ENCODE peak calls at places on chromosomes 4 and X, in six cellular contexts. V is body of pancreas; U is HCT116; L is GM13976; O is CD8-positive, alpha-beta T cell; C is HepG2. T is an unnamed sample.

GRCh38 chr4:173525118-173526033 is 4.7 kb downstream of the HAND2 start:
- DNase-seq in U (no peak), L (no peak), V (no peak), O (no peak), C (no peak), T (no peak)

GRCh38 chr4:169582706-169583105 is 29.7 kb downstream of the NEK1 start:
- DNase-seq in U (no peak), L (no peak), V (no peak), O (no peak), C (no peak), T (no peak)

GRCh38 chrX:153488231-153488914 is 6.4 kb upstream of the BGN start:
- DNase-seq in L (no peak), C (peak), V (no peak), O (no peak), U (no peak), T (peak)

GRCh38 chr4:83993774-83994173 is 457.9 kb downstream of the GPAT3 start:
- DNase-seq in V (no peak), U (no peak), L (no peak), O (no peak), C (no peak), T (no peak)

GRCh38 chr4:76208005-76208765 is 5.4 kb downstream of the SCARB2 start:
- DNase-seq in O (no peak), U (no peak), L (no peak), C (peak), V (peak), T (peak)

GRCh38 chr4:19566041-19566440 is 685.7 kb upstream of the SLIT2 start:
- DNase-seq in V (no peak), O (no peak), L (no peak), C (no peak), U (no peak), T (no peak)

GRCh38 chr4:82802906-82803305 is 4.3 kb upstream of the SCD5 start:
- DNase-seq in L (no peak), O (no peak), V (no peak), U (no peak), C (no peak), T (no peak)

GRCh38 chr4:104743141-104743748 is 248.6 kb upstream of the CXXC4 start:
- DNase-seq in O (no peak), C (no peak), V (no peak), L (peak), U (no peak), T (no peak)

GRCh38 chrX:33183366-33183765 is 28.0 kb downstream of the DMD start:
- DNase-seq in V (peak), L (no peak), O (no peak), C (no peak), U (no peak), T (peak)

GRCh38 chr4:1417522-1418390 is 11.5 kb upstream of the NKX1-1 start:
- DNase-seq in U (no peak), C (peak), O (no peak), L (no peak), V (no peak), T (peak)

GRCh38 chrX:41923925-41924693 is 755 bp upstream of the CASK start:
- DNase-seq in L (peak), C (no peak), O (peak), U (peak), V (peak), T (peak)

GRCh38 chrX:66633541-66633940 is 5.3 kb downstream of the EDA2R start:
- DNase-seq in U (no peak), C (no peak), V (no peak), L (no peak), O (no peak), T (no peak)

GRCh38 chr4:156958276-156959074 is 13.1 kb downstream of the PDGFC start:
- DNase-seq in L (no peak), C (no peak), O (no peak), U (no peak), V (no peak), T (no peak)

GRCh38 chr4:111266937-111267336 is 644.1 kb upstream of the PITX2 start:
- DNase-seq in V (no peak), U (no peak), O (no peak), L (no peak), C (no peak), T (no peak)

GRCh38 chr4:65521666-65522065 is 148.6 kb downstream of the EPHA5 start:
- DNase-seq in L (no peak), C (no peak), U (no peak), O (no peak), V (no peak), T (no peak)

GRCh38 chrX:39439910-39440733 is 638.9 kb downstream of the MID1IP1 start:
- DNase-seq in C (no peak), U (no peak), V (no peak), L (peak), O (no peak), T (no peak)

GRCh38 chrX:24282381-24283121 is 31.3 kb downstream of the SUPT20HL2 start:
- DNase-seq in U (no peak), L (no peak), C (no peak), O (no peak), V (peak), T (peak)

GRCh38 chr4:123073650-123074049 is 151.3 kb upstream of the NUDT6 start:
- DNase-seq in C (no peak), V (no peak), L (no peak), U (no peak), O (no peak), T (no peak)

GRCh38 chr4:183906736-183907651 is 1.9 kb downstream of the STOX2 start:
- DNase-seq in O (no peak), C (no peak), U (no peak), L (no peak), V (peak), T (peak)

GRCh38 chr4:74054483-74055032 is 16.1 kb upstream of the CXCL3 start:
- DNase-seq in C (no peak), L (no peak), O (no peak), V (no peak), U (no peak), T (no peak)

GRCh38 chr4:13528823-13529129 is 15.5 kb downstream of the NKX3-2 start:
- DNase-seq in V (no peak), U (no peak), C (no peak), L (peak), O (no peak), T (no peak)

GRCh38 chr4:55397521-55398321 is 2.0 kb downstream of the TMEM165 start:
- DNase-seq in O (no peak), C (no peak), V (no peak), L (no peak), U (no peak), T (no peak)

GRCh38 chr4:152773953-152774352 is 5.6 kb downstream of the TIGD4 start:
- DNase-seq in U (no peak), L (no peak), O (no peak), C (no peak), V (no peak), T (no peak)

GRCh38 chrX:132958086-132958703 is at the start of gene HS6ST2:
- DNase-seq in L (no peak), C (no peak), V (peak), U (peak), O (no peak), T (no peak)

GRCh38 chr4:39044947-39045734 is 12.9 kb upstream of the TMEM156 start:
- DNase-seq in V (peak), O (peak), U (no peak), L (peak), C (no peak), T (peak)

GRCh38 chrX:38215141-38215540 is 5.5 kb downstream of the SRPX start:
- DNase-seq in O (no peak), U (no peak), V (no peak), L (no peak), C (no peak), T (no peak)

GRCh38 chrX:20513185-20513584 is 246.5 kb upstream of the RPS6KA3 start:
- DNase-seq in O (no peak), V (no peak), U (no peak), C (no peak), L (no peak), T (no peak)

GRCh38 chr4:161714022-161714751 is 449.6 kb downstream of the FSTL5 start:
- DNase-seq in L (no peak), U (peak), C (no peak), O (no peak), V (no peak), T (no peak)

GRCh38 chrX:102835504-102836146 is 101.4 kb upstream of the RAB40AL start:
- DNase-seq in U (no peak), O (no peak), L (no peak), C (peak), V (peak), T (peak)
- TF ChIP-seq CTCF in U (peak), O (peak), L (peak), C (peak), V (peak), T (no peak)

DNA sequence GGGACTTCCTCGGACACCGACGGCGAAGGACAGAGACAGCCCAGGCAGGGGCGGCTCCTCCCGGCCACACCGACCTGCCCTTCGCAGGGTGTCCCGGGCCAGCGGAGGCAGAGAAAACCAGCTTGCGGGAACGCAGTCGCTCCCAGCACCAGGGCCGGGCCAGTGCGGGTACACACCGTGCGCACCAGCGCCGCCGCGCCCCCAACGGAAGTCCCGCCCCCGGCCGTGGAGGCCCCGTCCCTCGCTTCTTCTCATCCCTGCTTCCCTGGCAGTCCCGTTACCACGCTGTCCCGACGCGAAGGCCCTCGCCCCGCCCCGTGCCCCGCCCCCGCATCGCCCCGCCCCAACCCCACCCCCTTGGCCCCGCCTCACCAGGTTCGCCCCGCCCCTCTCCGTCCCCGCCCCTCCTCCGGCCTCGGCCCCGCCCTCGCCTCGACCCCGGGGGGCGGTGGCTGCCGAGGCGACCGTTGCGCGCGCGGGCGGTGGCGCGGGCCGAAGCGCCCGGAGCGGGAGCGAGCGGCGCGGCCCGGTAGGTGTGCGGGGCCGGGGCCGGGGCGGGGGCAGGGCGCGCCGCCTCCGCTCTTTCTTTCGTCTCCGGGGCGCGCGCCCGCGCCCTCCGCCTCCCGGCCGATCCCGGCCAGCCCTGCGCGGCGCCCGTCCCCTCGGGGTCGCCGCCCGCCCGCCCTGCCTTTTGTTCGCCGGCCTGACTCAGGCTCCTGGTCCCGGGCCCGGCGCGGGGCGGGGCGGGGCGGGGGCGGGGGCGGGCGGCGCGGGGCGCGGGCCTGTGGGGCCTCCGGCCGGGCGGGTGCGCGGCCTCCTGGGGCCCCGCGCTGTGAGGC is at the start of gene RGS12:
- DNase-seq in L (peak), O (peak), C (peak), U (peak), V (peak), T (peak)
- TF ChIP-seq CTCF in L (no peak), O (no peak), C (no peak), U (no peak), V (no peak), T (no peak)

GRCh38 chr4:48449151-48449550 is 34.0 kb upstream of the SLC10A4 start:
- DNase-seq in U (no peak), C (peak), V (no peak), O (no peak), L (no peak), T (no peak)
- TF ChIP-seq CTCF in U (no peak), C (no peak), V (no peak), O (no peak), L (no peak), T (no peak)

GRCh38 chr4:16752150-16752549 is 146.3 kb downstream of the LDB2 start:
- DNase-seq in C (no peak), V (no peak), L (no peak), U (no peak), O (no peak), T (no peak)
- TF ChIP-seq CTCF in C (no peak), V (no peak), L (no peak), U (peak), O (no peak), T (no peak)